ENCODE peak calls at places on chromosomes 4 and X, in four cellular contexts. N is K562, Q is GM12878, O is GM12891. X is an unnamed sample.

GRCh38 chr4:86857341-86858052 is 8.3 kb upstream of the SLC10A6 start:
- DNase-seq in O (no peak), Q (no peak), N (no peak), X (no peak)

GRCh38 chr4:75232546-75232945 is 281.7 kb downstream of the RCHY1 start:
- DNase-seq in O (no peak), Q (no peak), N (no peak), X (no peak)

GRCh38 chr4:6902318-6903042 is 7.1 kb upstream of the TBC1D14 start:
- DNase-seq in O (no peak), Q (no peak), N (no peak), X (no peak)

GRCh38 chrX:68428431-68428830 is 4.9 kb downstream of the OPHN1 start:
- DNase-seq in N (no peak), O (no peak), Q (no peak), X (no peak)

GRCh38 chrX:12874599-12874998 is 7.7 kb downstream of the TLR7 start:
- DNase-seq in O (no peak), N (no peak), Q (no peak), X (no peak)

GRCh38 chrX:18151661-18152060 is 69.0 kb downstream of the BEND2 start:
- DNase-seq in O (no peak), Q (no peak), N (no peak), X (no peak)

GRCh38 chr4:16196482-16197393 is 29.5 kb downstream of the TAPT1 start:
- DNase-seq in N (no peak), O (no peak), Q (peak), X (no peak)

GRCh38 chrX:49919617-49920016 is 2.8 kb upstream of the CLCN5 start:
- DNase-seq in Q (no peak), O (no peak), N (peak), X (no peak)

GRCh38 chr4:133452669-133453068 is 303.6 kb downstream of the PCDH10 start:
- DNase-seq in N (no peak), O (no peak), Q (no peak), X (no peak)

GRCh38 chr4:159075531-159075932 is 27.3 kb upstream of the RAPGEF2 start:
- DNase-seq in Q (no peak), N (no peak), O (no peak), X (no peak)

GRCh38 chrX:50609796-50610195 is 139.2 kb upstream of the DGKK start:
- DNase-seq in N (no peak), O (no peak), Q (no peak), X (no peak)

GRCh38 chr4:25223770-25224375 is 10.0 kb upstream of the PI4K2B start:
- DNase-seq in O (no peak), Q (no peak), N (no peak), X (peak)

GRCh38 chrX:66988331-66988730 is 349.5 kb upstream of the EDA2R start:
- DNase-seq in Q (no peak), N (no peak), O (no peak), X (no peak)

GRCh38 chrX:131802836-131803626 is 220.1 kb upstream of the STK26 start:
- DNase-seq in Q (peak), O (no peak), N (peak), X (no peak)

GRCh38 chrX:39196192-39197102 is 395.2 kb downstream of the MID1IP1 start:
- DNase-seq in O (peak), N (peak), Q (peak), X (peak)

GRCh38 chr4:184534511-184535391 is 60.4 kb upstream of the IRF2 start:
- DNase-seq in N (peak), Q (peak), O (peak), X (peak)

GRCh38 chr4:101818362-101818761 is 27.8 kb downstream of the BANK1 start:
- DNase-seq in O (no peak), Q (no peak), N (no peak), X (no peak)

GRCh38 chr4:89266128-89266527 is 41.5 kb downstream of the GPRIN3 start:
- DNase-seq in O (no peak), Q (no peak), N (no peak), X (peak)

GRCh38 chr4:14539246-14539645 is 463.0 kb upstream of the CPEB2 start:
- DNase-seq in N (no peak), O (no peak), Q (no peak), X (no peak)

GRCh38 chrX:148813422-148813821 is 313.0 kb downstream of the AFF2 start:
- DNase-seq in Q (no peak), O (no peak), N (no peak), X (no peak)

GRCh38 chrX:2965965-2966364 is 36.8 kb upstream of the ARSD start:
- DNase-seq in O (no peak), N (no peak), Q (no peak), X (no peak)

GRCh38 chr4:133594246-133595207 is 445.4 kb downstream of the PCDH10 start:
- DNase-seq in O (no peak), N (no peak), Q (no peak), X (no peak)

GRCh38 chrX:22126311-22126710 is 94.2 kb downstream of the PHEX start:
- DNase-seq in Q (no peak), N (no peak), O (no peak), X (no peak)

GRCh38 chrX:31057691-31058090 is 14.2 kb downstream of the FTHL17 start:
- DNase-seq in O (no peak), N (no peak), Q (no peak), X (no peak)

DNA sequence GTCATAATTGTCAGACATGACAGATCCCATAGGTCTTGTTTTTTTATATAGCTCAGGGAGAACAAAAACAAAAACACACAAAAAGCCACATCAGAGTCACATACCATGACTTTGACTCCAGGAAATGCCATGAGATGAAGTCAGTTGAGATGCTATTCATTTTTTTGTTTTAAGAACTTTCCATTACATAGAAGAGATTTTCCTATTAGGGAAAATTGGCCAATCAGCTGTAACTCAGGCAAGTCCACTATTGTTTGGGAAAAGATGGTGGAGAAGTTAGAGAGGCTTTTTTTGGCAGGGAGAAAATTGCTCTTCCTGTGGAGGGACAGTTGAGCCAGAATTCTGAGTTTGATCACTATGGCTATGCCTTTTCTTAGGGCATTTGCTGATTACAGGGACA is 72.6 kb downstream of the SMARCA5 start:
- DNase-seq in N (no peak), O (no peak), Q (no peak), X (no peak)
- TF ChIP-seq SPI1 in N (no peak), O (no peak), Q (no peak), X (no peak)

GRCh38 chrX:37302569-37302968 is 46.6 kb upstream of the PRRG1 start:
- DNase-seq in Q (no peak), N (peak), O (no peak), X (no peak)
- TF ChIP-seq SPI1 in Q (no peak), N (no peak), O (no peak), X (no peak)

GRCh38 chr4:55499495-55499894 is 47.2 kb downstream of the CLOCK start:
- DNase-seq in Q (no peak), N (peak), O (no peak), X (no peak)
- TF ChIP-seq SPI1 in Q (no peak), N (no peak), O (no peak), X (no peak)

GRCh38 chrX:147550217-147550616 is 361.5 kb upstream of the FMR1 start:
- DNase-seq in N (no peak), O (no peak), Q (no peak), X (no peak)
- TF ChIP-seq SPI1 in N (no peak), O (no peak), Q (no peak), X (no peak)

DNA sequence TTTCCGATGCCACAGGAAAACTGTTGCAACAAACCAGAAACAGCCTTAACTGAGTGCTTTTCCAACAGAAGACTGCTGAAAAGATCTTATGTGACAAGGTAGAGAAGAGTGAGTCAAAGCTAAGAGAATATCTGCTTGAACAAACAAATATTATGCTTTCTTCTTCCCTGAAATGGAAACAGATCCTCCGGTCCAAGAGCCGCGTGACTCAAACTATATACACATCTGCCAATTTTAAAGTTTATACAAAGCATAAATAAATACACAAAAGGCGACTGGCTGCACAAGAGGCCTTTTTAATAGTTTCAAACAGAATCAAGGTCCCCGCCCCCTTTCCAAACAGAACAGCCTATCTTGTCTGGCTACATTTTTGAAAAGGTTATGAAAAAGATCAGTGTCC is 329.7 kb upstream of the F9 start:
- DNase-seq in N (no peak), Q (no peak), O (no peak), X (no peak)
- TF ChIP-seq SPI1 in N (no peak), Q (no peak), O (no peak), X (no peak)

DNA sequence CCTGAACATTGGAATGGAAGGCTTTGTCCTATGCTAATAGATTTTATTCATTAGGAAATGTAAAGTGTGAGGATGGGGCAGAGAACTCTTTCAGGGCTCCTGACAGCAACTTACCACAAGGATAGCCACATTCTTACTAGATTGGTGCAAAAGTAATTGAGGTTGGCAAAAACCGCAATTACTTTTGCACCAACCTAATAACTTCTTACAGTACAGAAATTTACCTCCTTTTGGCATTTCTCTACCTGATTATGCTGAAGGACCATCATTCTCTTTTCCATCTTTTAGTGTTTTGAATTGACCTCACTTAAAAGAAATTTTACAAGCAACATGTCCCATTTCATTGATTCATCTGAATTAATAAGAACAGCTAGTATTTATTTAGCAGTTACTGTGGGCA is 109.2 kb upstream of the AP1S2 start:
- DNase-seq in N (no peak), O (no peak), Q (no peak), X (no peak)
- TF ChIP-seq SPI1 in N (no peak), O (no peak), Q (no peak), X (no peak)

DNA sequence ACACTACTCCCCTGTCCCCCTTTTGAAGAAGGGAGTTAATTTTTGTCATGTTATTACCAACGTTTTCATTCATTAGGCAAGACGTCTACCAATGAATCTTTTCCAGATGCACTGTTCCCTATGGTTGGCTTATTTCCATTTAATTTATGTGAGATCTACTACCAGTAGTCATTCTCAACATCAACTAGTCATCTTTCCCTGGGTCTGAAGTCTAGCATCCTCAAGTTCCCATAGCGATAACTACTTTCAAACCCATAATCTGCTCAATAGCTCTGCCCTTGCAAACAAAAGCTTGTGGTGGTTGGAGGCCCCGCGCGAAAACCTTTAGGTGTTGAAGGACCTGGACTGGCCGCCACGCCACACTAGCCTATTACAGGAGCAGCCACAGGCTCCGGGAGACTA is 815 bp downstream of the PPAT start:
- DNase-seq in N (no peak), O (no peak), Q (no peak), X (peak)
- TF ChIP-seq SPI1 in N (no peak), O (no peak), Q (no peak), X (no peak)

DNA sequence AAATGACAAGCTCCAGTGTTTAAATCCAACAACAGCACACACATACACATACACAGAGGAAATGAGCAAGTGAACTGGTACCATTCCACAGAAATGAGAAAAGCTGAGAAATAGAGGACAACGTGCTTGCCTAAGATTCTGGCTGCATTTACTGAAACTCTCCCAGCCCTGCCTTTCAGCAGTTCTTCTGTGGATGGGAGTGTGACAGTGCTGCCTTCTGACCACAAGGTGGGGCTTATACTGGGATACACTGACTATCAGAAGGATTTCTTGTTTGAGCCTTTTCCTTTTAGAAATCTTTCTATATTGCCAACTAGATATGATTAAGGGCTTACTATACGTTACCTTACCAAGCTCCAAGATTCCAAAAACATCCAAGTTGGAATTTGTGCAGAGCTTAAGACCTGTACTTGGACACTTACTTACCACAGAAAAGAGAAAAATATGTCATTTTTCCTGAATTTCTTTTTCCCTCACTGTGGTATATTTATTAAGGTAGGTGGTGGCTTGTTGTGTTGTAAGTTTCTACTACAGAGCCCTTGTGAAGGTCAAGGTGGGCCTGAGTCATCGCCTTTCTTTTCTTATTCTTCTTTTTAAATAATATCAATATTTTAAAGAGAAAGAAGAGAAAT is 10.7 kb upstream of the CXCL8 start:
- DNase-seq in Q (no peak), O (no peak), N (peak), X (peak)
- TF ChIP-seq SPI1 in Q (no peak), O (no peak), N (no peak), X (no peak)

DNA sequence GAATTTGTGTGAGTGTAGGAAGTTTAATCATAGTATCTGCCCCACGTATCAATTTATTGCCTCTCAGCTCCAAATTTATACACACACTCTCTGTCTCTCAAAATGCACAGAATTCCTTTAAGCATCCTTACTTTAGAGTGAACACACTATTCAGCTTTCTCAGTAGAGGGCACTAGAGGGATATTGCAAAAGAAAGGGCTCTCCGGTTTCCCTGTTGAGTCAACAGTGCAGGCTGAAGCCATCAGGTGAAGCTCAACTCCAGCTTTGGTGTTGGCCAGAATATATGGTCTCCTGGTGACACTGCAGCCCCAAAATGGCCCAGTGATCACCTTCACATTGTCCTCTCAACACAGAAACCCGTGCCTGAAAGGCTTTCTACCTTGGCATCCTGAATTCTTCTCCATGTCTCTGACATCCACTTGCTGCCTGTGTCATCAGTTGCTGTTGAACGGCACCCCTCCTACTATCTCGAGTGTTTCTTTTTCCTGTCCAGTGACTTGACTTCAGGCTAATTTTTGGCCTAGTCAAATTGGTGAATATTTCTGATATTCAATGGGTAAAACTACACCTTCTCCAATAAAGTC is 670.5 kb downstream of the GABRG1 start:
- DNase-seq in N (no peak), Q (no peak), O (peak), X (no peak)
- TF ChIP-seq SPI1 in N (no peak), Q (no peak), O (no peak), X (no peak)

GRCh38 chr4:72390409-72390808 is 178.6 kb downstream of the ADAMTS3 start:
- DNase-seq in O (no peak), Q (no peak), N (no peak), X (no peak)

GRCh38 chr4:72387959-72388358 is 181.1 kb downstream of the ADAMTS3 start:
- DNase-seq in Q (no peak), O (no peak), N (no peak), X (no peak)

GRCh38 chr4:72394264-72394663 is 174.8 kb downstream of the ADAMTS3 start:
- DNase-seq in O (no peak), N (no peak), Q (no peak), X (no peak)

DNA sequence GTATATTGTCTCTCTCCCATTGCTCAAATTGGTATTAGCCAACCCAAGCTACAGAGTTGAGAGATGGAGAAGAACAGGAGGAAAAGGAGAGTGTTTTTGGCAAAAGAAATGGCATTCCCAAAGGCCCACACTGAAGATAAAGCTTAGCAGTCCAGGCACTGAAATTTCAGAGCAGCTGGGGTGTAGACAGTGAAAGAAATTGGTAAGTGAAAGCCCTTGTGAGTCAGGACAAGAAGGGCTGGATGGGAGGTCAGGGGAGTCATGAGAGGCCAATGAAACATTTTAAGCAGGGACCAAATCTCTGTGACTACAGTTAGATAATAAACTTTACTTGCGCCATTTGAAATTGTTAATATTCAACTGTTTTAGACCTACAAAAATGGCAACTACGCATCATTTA is 177.7 kb downstream of the ADAMTS3 start:
- DNase-seq in N (no peak), O (no peak), Q (no peak), X (no peak)
- TF ChIP-seq SPI1 in N (no peak), O (no peak), Q (no peak), X (no peak)